ENCODE peak calls at places on chromosomes 1 and 21, in nine cellular contexts. One of them, this sample, is unnamed.

GRCh38 chr1:224592636-224593579 is 23.2 kb upstream of the CNIH3 start:
- DNase-seq in A549: no peak
- DNase-seq in ovary: no peak
- DNase-seq in SK-N-SH: no peak
- DNase-seq in transverse colon: no peak
- DNase-seq in sigmoid colon: no peak
- DNase-seq in stomach: no peak
- DNase-seq in H1: no peak
- DNase-seq in esophagus muscularis mucosa: peak; percentile 14
- DNase-seq in this sample: no peak

GRCh38 chr1:239733995-239734394 is 347.6 kb downstream of the CHRM3 start:
- DNase-seq in A549: no peak
- DNase-seq in ovary: no peak
- DNase-seq in SK-N-SH: no peak
- DNase-seq in transverse colon: no peak
- DNase-seq in sigmoid colon: no peak
- DNase-seq in stomach: no peak
- DNase-seq in H1: no peak
- DNase-seq in esophagus muscularis mucosa: no peak
- DNase-seq in this sample: no peak

GRCh38 chr1:42914092-42914625 is 44.5 kb downstream of the SLC2A1 start:
- DNase-seq in A549: no peak
- DNase-seq in ovary: no peak
- DNase-seq in SK-N-SH: no peak
- DNase-seq in transverse colon: no peak
- DNase-seq in sigmoid colon: no peak
- DNase-seq in stomach: no peak
- DNase-seq in H1: no peak
- DNase-seq in esophagus muscularis mucosa: no peak
- DNase-seq in this sample: no peak

GRCh38 chr1:33302325-33302724 is 18.6 kb downstream of the A3GALT2 start:
- DNase-seq in A549: no peak
- DNase-seq in ovary: no peak
- DNase-seq in SK-N-SH: no peak
- DNase-seq in transverse colon: no peak
- DNase-seq in sigmoid colon: peak; percentile 22
- DNase-seq in stomach: no peak
- DNase-seq in H1: no peak
- DNase-seq in esophagus muscularis mucosa: no peak
- DNase-seq in this sample: no peak

GRCh38 chr1:246428542-246429308 is 78.4 kb downstream of the SMYD3 start:
- DNase-seq in A549: no peak
- DNase-seq in ovary: no peak
- DNase-seq in SK-N-SH: no peak
- DNase-seq in transverse colon: no peak
- DNase-seq in sigmoid colon: no peak
- DNase-seq in stomach: no peak
- DNase-seq in H1: no peak
- DNase-seq in esophagus muscularis mucosa: no peak
- DNase-seq in this sample: no peak

GRCh38 chr1:109399326-109399957 is 1.7 kb upstream of the SORT1 start:
- DNase-seq in A549: peak; percentile 51
- DNase-seq in ovary: no peak
- DNase-seq in SK-N-SH: peak; percentile 59
- DNase-seq in transverse colon: no peak
- DNase-seq in sigmoid colon: no peak
- DNase-seq in stomach: no peak
- DNase-seq in H1: no peak
- DNase-seq in esophagus muscularis mucosa: no peak
- DNase-seq in this sample: peak; percentile 73

GRCh38 chr1:163161841-163162240 is 40.9 kb downstream of the RGS5 start:
- DNase-seq in A549: no peak
- DNase-seq in ovary: no peak
- DNase-seq in SK-N-SH: no peak
- DNase-seq in transverse colon: no peak
- DNase-seq in sigmoid colon: no peak
- DNase-seq in stomach: no peak
- DNase-seq in H1: no peak
- DNase-seq in esophagus muscularis mucosa: no peak
- DNase-seq in this sample: no peak

GRCh38 chr1:201008666-201009360 is 14.7 kb downstream of the KIF21B start:
- DNase-seq in A549: no peak
- DNase-seq in ovary: no peak
- DNase-seq in SK-N-SH: no peak
- DNase-seq in transverse colon: no peak
- DNase-seq in sigmoid colon: no peak
- DNase-seq in stomach: no peak
- DNase-seq in H1: no peak
- DNase-seq in esophagus muscularis mucosa: no peak
- DNase-seq in this sample: no peak

GRCh38 chr1:23634840-23635642 is 56.6 kb upstream of the RPL11 start:
- DNase-seq in A549: peak; percentile 77
- DNase-seq in ovary: peak; percentile 49
- DNase-seq in SK-N-SH: peak; percentile 84
- DNase-seq in transverse colon: peak; percentile 69
- DNase-seq in sigmoid colon: peak; percentile 77
- DNase-seq in stomach: peak; percentile 62
- DNase-seq in H1: no peak
- DNase-seq in esophagus muscularis mucosa: no peak
- DNase-seq in this sample: peak; percentile 77

GRCh38 chr21:42302794-42303193 is 12.4 kb downstream of the TFF3 start:
- DNase-seq in A549: no peak
- DNase-seq in ovary: no peak
- DNase-seq in SK-N-SH: no peak
- DNase-seq in transverse colon: peak; percentile 4
- DNase-seq in sigmoid colon: no peak
- DNase-seq in stomach: no peak
- DNase-seq in H1: no peak
- DNase-seq in esophagus muscularis mucosa: no peak
- DNase-seq in this sample: no peak

GRCh38 chr21:36419996-36420395 is 34.8 kb downstream of the CHAF1B start:
- DNase-seq in A549: peak; percentile 91
- DNase-seq in ovary: peak; percentile 80
- DNase-seq in SK-N-SH: peak; percentile 85
- DNase-seq in transverse colon: peak; percentile 78
- DNase-seq in sigmoid colon: peak; percentile 86
- DNase-seq in stomach: peak; percentile 85
- DNase-seq in H1: peak; percentile 70
- DNase-seq in esophagus muscularis mucosa: no peak
- DNase-seq in this sample: peak; percentile 38

GRCh38 chr1:175221548-175222175 is 29.1 kb upstream of the KIAA0040 start:
- DNase-seq in A549: no peak
- DNase-seq in ovary: no peak
- DNase-seq in SK-N-SH: no peak
- DNase-seq in transverse colon: no peak
- DNase-seq in sigmoid colon: no peak
- DNase-seq in stomach: peak; percentile 67
- DNase-seq in H1: peak; percentile 21
- DNase-seq in esophagus muscularis mucosa: peak; percentile 72
- DNase-seq in this sample: no peak

GRCh38 chr1:246811985-246812384 is 87.8 kb downstream of the SCCPDH start:
- DNase-seq in A549: no peak
- DNase-seq in ovary: no peak
- DNase-seq in SK-N-SH: no peak
- DNase-seq in transverse colon: no peak
- DNase-seq in sigmoid colon: no peak
- DNase-seq in stomach: no peak
- DNase-seq in H1: no peak
- DNase-seq in esophagus muscularis mucosa: no peak
- DNase-seq in this sample: no peak

GRCh38 chr1:10031461-10031860 is 1.3 kb upstream of the UBE4B start:
- DNase-seq in A549: peak; percentile 5
- DNase-seq in ovary: no peak
- DNase-seq in SK-N-SH: no peak
- DNase-seq in transverse colon: no peak
- DNase-seq in sigmoid colon: no peak
- DNase-seq in stomach: no peak
- DNase-seq in H1: no peak
- DNase-seq in esophagus muscularis mucosa: no peak
- DNase-seq in this sample: no peak

GRCh38 chr1:26771643-26772321 is 16.0 kb upstream of the PIGV start:
- DNase-seq in A549: peak; percentile 87
- DNase-seq in ovary: peak; percentile 62
- DNase-seq in SK-N-SH: no peak
- DNase-seq in transverse colon: no peak
- DNase-seq in sigmoid colon: no peak
- DNase-seq in stomach: no peak
- DNase-seq in H1: no peak
- DNase-seq in esophagus muscularis mucosa: no peak
- DNase-seq in this sample: no peak

GRCh38 chr1:200427744-200428143 is 17.9 kb upstream of the ZNF281 start:
- DNase-seq in A549: no peak
- DNase-seq in ovary: no peak
- DNase-seq in SK-N-SH: no peak
- DNase-seq in transverse colon: no peak
- DNase-seq in sigmoid colon: no peak
- DNase-seq in stomach: no peak
- DNase-seq in H1: no peak
- DNase-seq in esophagus muscularis mucosa: no peak
- DNase-seq in this sample: no peak

GRCh38 chr1:19368050-19368449 is 55.9 kb downstream of the SLC66A1 start:
- DNase-seq in A549: no peak
- DNase-seq in ovary: no peak
- DNase-seq in SK-N-SH: no peak
- DNase-seq in transverse colon: no peak
- DNase-seq in sigmoid colon: no peak
- DNase-seq in stomach: no peak
- DNase-seq in H1: no peak
- DNase-seq in esophagus muscularis mucosa: no peak
- DNase-seq in this sample: no peak

GRCh38 chr1:16391408-16391807 is 24.4 kb downstream of the SZRD1 start:
- DNase-seq in A549: no peak
- DNase-seq in ovary: no peak
- DNase-seq in SK-N-SH: no peak
- DNase-seq in transverse colon: no peak
- DNase-seq in sigmoid colon: no peak
- DNase-seq in stomach: no peak
- DNase-seq in H1: no peak
- DNase-seq in esophagus muscularis mucosa: no peak
- DNase-seq in this sample: no peak

GRCh38 chr1:112687785-112688496 is 13.5 kb downstream of the MOV10 start:
- DNase-seq in A549: no peak
- DNase-seq in ovary: no peak
- DNase-seq in SK-N-SH: peak; percentile 5
- DNase-seq in transverse colon: no peak
- DNase-seq in sigmoid colon: no peak
- DNase-seq in stomach: no peak
- DNase-seq in H1: no peak
- DNase-seq in esophagus muscularis mucosa: peak; percentile 53
- DNase-seq in this sample: no peak

GRCh38 chr1:206971029-206971655 is 882 bp upstream of the FCAMR start:
- DNase-seq in A549: no peak
- DNase-seq in ovary: no peak
- DNase-seq in SK-N-SH: no peak
- DNase-seq in transverse colon: no peak
- DNase-seq in sigmoid colon: no peak
- DNase-seq in stomach: no peak
- DNase-seq in H1: no peak
- DNase-seq in esophagus muscularis mucosa: no peak
- DNase-seq in this sample: no peak

DNA sequence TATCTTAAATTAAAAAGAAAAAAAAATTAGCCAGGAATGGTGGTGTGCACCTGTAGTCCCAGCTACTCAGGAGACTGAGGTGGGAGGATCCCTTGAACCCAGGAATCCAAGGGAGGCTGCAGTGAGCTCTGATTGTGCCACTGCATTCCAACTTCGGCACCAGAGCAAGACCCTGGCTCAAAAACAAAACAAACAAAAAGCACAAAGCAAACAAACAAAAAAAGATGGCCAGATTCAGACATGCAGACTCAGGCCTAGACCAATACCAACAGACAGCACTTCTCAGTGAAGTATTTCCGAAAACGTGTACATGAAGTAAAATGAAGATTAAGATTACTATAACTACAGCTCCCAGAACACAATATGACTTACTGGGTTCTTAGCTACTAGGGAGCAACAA is 10.6 kb downstream of the SLC35D1 start:
- DNase-seq in A549: no peak
- DNase-seq in ovary: no peak
- DNase-seq in SK-N-SH: no peak
- DNase-seq in transverse colon: no peak
- DNase-seq in sigmoid colon: no peak
- DNase-seq in stomach: no peak
- DNase-seq in H1: no peak
- DNase-seq in esophagus muscularis mucosa: no peak
- DNase-seq in this sample: no peak
- H3K27ac ChIP-seq in A549: no peak overlapping the region
- H3K27ac ChIP-seq in ovary: no peak overlapping the region
- H3K27ac ChIP-seq in SK-N-SH: no peak overlapping the region
- H3K27ac ChIP-seq in transverse colon: no peak overlapping the region
- H3K27ac ChIP-seq in sigmoid colon: no peak overlapping the region
- H3K27ac ChIP-seq in stomach: no peak overlapping the region
- H3K27ac ChIP-seq in H1: no peak overlapping the region
- H3K27ac ChIP-seq in esophagus muscularis mucosa: no peak overlapping the region
- H3K27ac ChIP-seq in this sample: no peak overlapping the region

GRCh38 chr1:161121838-161122237 is 3.9 kb downstream of the NIT1 start:
- DNase-seq in A549: no peak
- DNase-seq in ovary: no peak
- DNase-seq in SK-N-SH: no peak
- DNase-seq in transverse colon: no peak
- DNase-seq in sigmoid colon: no peak
- DNase-seq in stomach: no peak
- DNase-seq in H1: no peak
- DNase-seq in esophagus muscularis mucosa: no peak
- DNase-seq in this sample: no peak
- TF ChIP-seq EP300 in A549: no peak
- TF ChIP-seq EP300 in ovary: no peak
- TF ChIP-seq EP300 in SK-N-SH: no peak
- TF ChIP-seq EP300 in transverse colon: no peak
- TF ChIP-seq EP300 in sigmoid colon: no peak
- TF ChIP-seq EP300 in stomach: no peak
- TF ChIP-seq EP300 in H1: no peak
- TF ChIP-seq EP300 in esophagus muscularis mucosa: no peak
- TF ChIP-seq EP300 in this sample: no peak

GRCh38 chr1:243623831-243624230 is 226.2 kb downstream of the AKT3 start:
- DNase-seq in A549: no peak
- DNase-seq in ovary: no peak
- DNase-seq in SK-N-SH: no peak
- DNase-seq in transverse colon: no peak
- DNase-seq in sigmoid colon: no peak
- DNase-seq in stomach: no peak
- DNase-seq in H1: no peak
- DNase-seq in esophagus muscularis mucosa: no peak
- DNase-seq in this sample: no peak

GRCh38 chr1:243620096-243620495 is 229.9 kb downstream of the AKT3 start:
- DNase-seq in A549: no peak
- DNase-seq in ovary: no peak
- DNase-seq in SK-N-SH: no peak
- DNase-seq in transverse colon: no peak
- DNase-seq in sigmoid colon: no peak
- DNase-seq in stomach: no peak
- DNase-seq in H1: no peak
- DNase-seq in esophagus muscularis mucosa: no peak
- DNase-seq in this sample: no peak

GRCh38 chr1:243621973-243622372 is 228.1 kb downstream of the AKT3 start:
- DNase-seq in A549: no peak
- DNase-seq in ovary: no peak
- DNase-seq in SK-N-SH: no peak
- DNase-seq in transverse colon: no peak
- DNase-seq in sigmoid colon: no peak
- DNase-seq in stomach: no peak
- DNase-seq in H1: no peak
- DNase-seq in esophagus muscularis mucosa: no peak
- DNase-seq in this sample: no peak
- H3K27ac ChIP-seq in A549: no peak overlapping the region
- H3K27ac ChIP-seq in ovary: no peak overlapping the region
- H3K27ac ChIP-seq in SK-N-SH: no peak overlapping the region
- H3K27ac ChIP-seq in transverse colon: no peak overlapping the region
- H3K27ac ChIP-seq in sigmoid colon: no peak overlapping the region
- H3K27ac ChIP-seq in stomach: no peak overlapping the region
- H3K27ac ChIP-seq in H1: no peak overlapping the region
- H3K27ac ChIP-seq in esophagus muscularis mucosa: no peak overlapping the region
- H3K27ac ChIP-seq in this sample: no peak overlapping the region

GRCh38 chr21:45326169-45326833 is 38.6 kb upstream of the POFUT2 start:
- DNase-seq in A549: no peak
- DNase-seq in ovary: peak; percentile 62
- DNase-seq in SK-N-SH: peak; percentile 76
- DNase-seq in transverse colon: no peak
- DNase-seq in sigmoid colon: peak; percentile 66
- DNase-seq in stomach: no peak
- DNase-seq in H1: no peak
- DNase-seq in esophagus muscularis mucosa: no peak
- DNase-seq in this sample: no peak
- TF ChIP-seq EP300 in A549: no peak
- TF ChIP-seq EP300 in ovary: no peak
- TF ChIP-seq EP300 in SK-N-SH: peak; percentile 24
- TF ChIP-seq EP300 in transverse colon: no peak
- TF ChIP-seq EP300 in sigmoid colon: no peak
- TF ChIP-seq EP300 in stomach: no peak
- TF ChIP-seq EP300 in H1: no peak
- TF ChIP-seq EP300 in esophagus muscularis mucosa: no peak
- TF ChIP-seq EP300 in this sample: no peak

This sample was measured in tibial nerve.